ENCODE peak calls at places on chromosomes 3 and 15, in six cellular contexts. N is transverse colon, Q is mammary epithelial cell, E is heart right ventricle, L is mesothelial cell of epicardium, K is stomach. O is an unnamed sample.

GRCh38 chr3:35932995-35933394 is 293.7 kb downstream of the ARPP21 start:
- DNase-seq in E (no peak), Q (peak; percentile 75), K (no peak), N (no peak), L (no peak), O (no peak)

GRCh38 chr3:169522595-169523529 is 140.7 kb downstream of the MECOM start:
- DNase-seq in Q (no peak), N (no peak), L (no peak), K (no peak), E (no peak), O (no peak)

GRCh38 chr3:79018671-79019136 is 749.1 kb downstream of the ROBO1 start:
- DNase-seq in L (peak; percentile 72), E (peak; percentile 44), K (peak; percentile 49), N (peak; percentile 31), Q (peak; percentile 72), O (peak; percentile 90)

GRCh38 chr15:59315914-59316428 is 56.7 kb downstream of the MYO1E start:
- DNase-seq in K (no peak), N (no peak), L (no peak), Q (no peak), E (no peak), O (no peak)

GRCh38 chr3:169430687-169431404 is 232.7 kb downstream of the MECOM start:
- DNase-seq in Q (peak; percentile 80), L (no peak), E (peak; percentile 38), N (no peak), K (peak; percentile 60), O (no peak)

GRCh38 chr15:25250011-25250596 is 188.7 kb downstream of the UBE3A start:
- DNase-seq in E (peak; percentile 1), Q (no peak), L (no peak), N (peak; percentile 0), K (peak; percentile 21), O (peak; percentile 66)

GRCh38 chr3:45583021-45583851 is 11.3 kb upstream of the LIMD1 start:
- DNase-seq in E (peak; percentile 78), Q (no peak), N (peak; percentile 34), L (no peak), K (no peak), O (peak; percentile 63)

GRCh38 chr3:100988080-100988479 is 5.1 kb downstream of the ABI3BP start:
- DNase-seq in E (no peak), K (no peak), N (no peak), Q (no peak), L (no peak), O (no peak)

GRCh38 chr3:14933829-14934425 is 13.5 kb upstream of the NR2C2 start:
- DNase-seq in E (no peak), K (no peak), Q (no peak), N (no peak), L (peak; percentile 34), O (no peak)

GRCh38 chr3:157174265-157174615 is 14.3 kb upstream of the CCNL1 start:
- DNase-seq in K (no peak), L (no peak), Q (no peak), E (no peak), N (peak; percentile 44), O (no peak)

GRCh38 chr3:25423780-25424179 is 4.3 kb upstream of the RARB start:
- DNase-seq in E (no peak), Q (peak; percentile 77), K (no peak), N (no peak), L (no peak), O (no peak)

GRCh38 chr3:60399295-60399694 is 852.0 kb downstream of the FHIT start:
- DNase-seq in L (no peak), K (no peak), Q (no peak), E (no peak), N (no peak), O (no peak)

GRCh38 chr3:135917076-135917475 is 48.5 kb upstream of the PPP2R3A start:
- DNase-seq in E (no peak), N (no peak), K (peak; percentile 28), Q (no peak), L (no peak), O (no peak)

GRCh38 chr15:80567721-80568157 is 127.4 kb upstream of the ABHD17C start:
- DNase-seq in E (peak; percentile 64), Q (peak; percentile 68), K (peak; percentile 49), N (peak; percentile 54), L (peak; percentile 65), O (no peak)

GRCh38 chr3:53482227-53482626 is 12.2 kb upstream of the CACNA1D start:
- DNase-seq in Q (no peak), N (no peak), E (no peak), L (no peak), K (no peak), O (no peak)

GRCh38 chr3:175940243-175940642 is 1081.1 kb downstream of the NAALADL2 start:
- DNase-seq in K (no peak), N (no peak), E (no peak), L (no peak), Q (no peak), O (no peak)

GRCh38 chr3:178802993-178803693 is 266.9 kb downstream of the KCNMB2 start:
- DNase-seq in L (no peak), E (no peak), K (no peak), Q (no peak), N (no peak), O (no peak)

GRCh38 chr15:96409231-96410138 is 79.0 kb downstream of the NR2F2 start:
- DNase-seq in Q (no peak), K (no peak), E (no peak), N (peak; percentile 16), L (peak; percentile 48), O (no peak)

GRCh38 chr3:21435871-21436270 is 315.1 kb downstream of the ZNF385D start:
- DNase-seq in Q (peak; percentile 95), K (no peak), N (no peak), L (no peak), E (peak; percentile 12), O (no peak)

GRCh38 chr15:63977102-63977501 is 69.2 kb downstream of the DAPK2 start:
- DNase-seq in N (peak; percentile 48), E (no peak), L (no peak), Q (no peak), K (no peak), O (peak; percentile 55)

GRCh38 chr3:65575376-65575840 is 463.3 kb downstream of the MAGI1 start:
- DNase-seq in E (no peak), K (no peak), Q (peak; percentile 89), N (no peak), L (no peak), O (no peak)

GRCh38 chr3:25035511-25035910 is 392.6 kb upstream of the RARB start:
- DNase-seq in L (no peak), Q (no peak), N (no peak), K (no peak), E (no peak), O (no peak)

GRCh38 chr15:32828507-32829186 is 110.8 kb downstream of the GREM1 start:
- DNase-seq in N (no peak), L (no peak), E (no peak), K (no peak), Q (no peak), O (no peak)

GRCh38 chr15:73633991-73634495 is 854 bp upstream of the NPTN start:
- DNase-seq in Q (peak; percentile 92), K (no peak), L (no peak), E (no peak), N (no peak), O (no peak)

GRCh38 chr3:13347390-13347966 is 72.6 kb downstream of the NUP210 start:
- DNase-seq in L (no peak), Q (no peak), K (no peak), E (peak; percentile 16), N (no peak), O (no peak)

DNA sequence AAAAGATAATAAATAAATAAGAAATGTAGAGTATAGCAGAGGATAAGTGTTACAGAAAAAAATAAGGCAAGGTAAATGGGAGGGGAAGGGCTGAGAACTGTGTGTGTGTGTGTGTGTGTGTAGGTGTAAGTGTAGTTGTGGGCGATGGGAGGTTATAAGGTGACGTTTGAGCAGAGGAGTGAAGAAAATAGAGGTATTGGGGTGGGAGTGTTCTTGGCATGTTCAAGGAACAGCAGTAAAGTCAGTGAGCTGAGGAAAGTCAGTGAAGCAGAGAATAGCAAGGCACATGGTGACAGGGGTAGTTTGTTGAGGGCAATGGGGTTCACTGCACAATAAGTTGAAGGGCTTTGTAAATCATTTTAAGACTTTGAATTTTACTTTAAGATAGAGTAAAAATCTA is 30.9 kb upstream of the ZNF148 start:
- DNase-seq in N (no peak), E (no peak), K (no peak), L (no peak), Q (no peak), O (no peak)
- TF ChIP-seq CTCF in N (no peak), E (no peak), K (no peak), L (no peak), Q (no peak), O (no peak)

DNA sequence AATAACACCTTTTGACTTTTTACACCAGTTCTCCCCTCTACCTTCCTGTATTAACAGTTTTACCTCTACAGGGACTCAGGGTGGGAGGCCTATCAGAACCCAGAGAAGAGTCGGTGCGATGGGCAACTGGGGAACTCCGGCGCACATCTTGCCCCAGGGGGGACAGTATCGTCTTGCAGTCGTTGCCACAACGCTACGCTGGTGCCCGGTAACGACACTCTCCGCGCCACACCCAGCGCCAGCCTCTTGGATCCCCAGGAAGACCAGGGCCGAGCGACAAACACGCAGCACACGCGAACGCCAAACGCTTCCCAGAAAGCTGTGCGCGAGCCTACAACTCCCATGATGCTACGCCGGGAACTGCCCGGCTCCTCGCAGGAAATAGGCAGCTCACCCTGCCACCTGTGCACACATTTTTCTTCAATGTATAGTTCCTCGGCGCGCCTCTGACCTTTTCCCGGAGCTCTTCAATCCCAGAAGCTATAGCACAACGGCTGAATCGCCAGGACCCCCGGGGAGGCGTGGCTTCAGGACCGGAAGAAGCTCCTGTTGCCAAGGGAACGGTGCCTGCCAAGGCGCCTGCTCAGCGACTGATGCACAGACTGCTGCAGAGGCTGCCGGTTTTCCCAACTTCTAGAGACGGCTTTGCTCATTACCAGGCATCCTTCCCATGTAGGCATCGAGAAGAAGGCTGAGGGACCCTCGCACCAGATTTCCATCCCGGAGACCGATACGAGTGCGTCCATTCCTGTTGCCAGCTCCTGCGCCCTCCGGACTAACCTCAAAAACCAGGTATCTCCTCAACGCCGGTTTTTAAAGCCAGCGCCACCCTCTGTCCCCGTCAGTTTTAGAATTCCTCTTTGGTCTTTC is at the start of gene ARL6:
- DNase-seq in E (peak; percentile 84), K (peak; percentile 80), L (peak; percentile 80), Q (peak; percentile 84), N (peak; percentile 83), O (peak; percentile 92)
- TF ChIP-seq CTCF in E (no peak), K (no peak), L (no peak), Q (peak; percentile 22), N (no peak), O (peak; percentile 64)

GRCh38 chr3:32842531-32842931 is 24.7 kb downstream of the TRIM71 start:
- DNase-seq in Q (no peak), K (peak; percentile 55), N (peak; percentile 13), L (no peak), E (no peak), O (no peak)
- TF ChIP-seq CTCF in Q (no peak), K (no peak), N (no peak), L (no peak), E (no peak), O (no peak)

GRCh38 chr3:167711439-167711838 is 23.3 kb downstream of the PDCD10 start:
- DNase-seq in E (no peak), L (no peak), Q (no peak), N (no peak), K (no peak), O (no peak)

GRCh38 chr3:167709690-167710089 is 25.0 kb downstream of the PDCD10 start:
- DNase-seq in Q (no peak), K (no peak), L (no peak), N (no peak), E (no peak), O (no peak)

GRCh38 chr3:167712445-167712844 is 22.2 kb downstream of the PDCD10 start:
- DNase-seq in K (no peak), N (no peak), Q (no peak), L (no peak), E (no peak), O (no peak)

GRCh38 chr3:167714871-167715270 is 19.8 kb downstream of the PDCD10 start:
- DNase-seq in L (no peak), E (no peak), K (no peak), Q (no peak), N (no peak), O (no peak)

GRCh38 chr3:167710552-167710951 is 24.1 kb downstream of the PDCD10 start:
- DNase-seq in E (no peak), Q (no peak), L (no peak), K (no peak), N (peak; percentile 32), O (no peak)
- TF ChIP-seq CTCF in E (no peak), Q (no peak), L (no peak), K (no peak), N (no peak), O (no peak)